ENCODE peak calls at places on chromosomes 5 and 9, in five cellular contexts. I is tibial nerve; S is CD8-positive, alpha-beta memory T cell; J is kidney; Y is right lobe of liver. G is an unnamed sample. For H3K9me3, the result is how much of the 10 kb centered on the place peaks cover.

GRCh38 chr5:17808566-17808965 is 174.3 kb downstream of the TAF11L14 start:
- DNase-seq in J (no peak), Y (no peak), I (no peak), S (no peak), G (no peak)

GRCh38 chr9:137130176-137130755 is 8.7 kb upstream of the GRIN1 start:
- DNase-seq in J (no peak), Y (no peak), S (no peak), I (no peak), G (no peak)

GRCh38 chr5:173340451-173340850 is 12.2 kb upstream of the STC2 start:
- DNase-seq in S (no peak), J (no peak), I (no peak), Y (no peak), G (no peak)

GRCh38 chr5:10760033-10760975 is 730 bp downstream of the DAP start:
- DNase-seq in I (peak), J (no peak), S (peak), Y (peak), G (no peak)

GRCh38 chr9:134419684-134420076 is 93.4 kb downstream of the RXRA start:
- DNase-seq in J (no peak), S (no peak), Y (no peak), I (no peak), G (no peak)

GRCh38 chr5:105331558-105331957 is 1769.0 kb upstream of the NUDT12 start:
- DNase-seq in Y (no peak), S (no peak), J (no peak), I (no peak), G (no peak)

GRCh38 chr9:10479172-10479571 is 133.6 kb downstream of the PTPRD start:
- DNase-seq in S (no peak), J (no peak), Y (no peak), I (no peak), G (no peak)

GRCh38 chr9:3467593-3468219 is 58.1 kb downstream of the RFX3 start:
- DNase-seq in I (peak), S (peak), Y (peak), J (no peak), G (peak)

GRCh38 chr5:15691536-15691935 is 191.6 kb downstream of the FBXL7 start:
- DNase-seq in S (no peak), I (no peak), J (no peak), Y (no peak), G (no peak)

GRCh38 chr5:79396265-79396664 is 117.7 kb downstream of the HOMER1 start:
- DNase-seq in Y (no peak), I (no peak), S (no peak), J (no peak), G (no peak)

GRCh38 chr5:139658928-139659667 is 10.9 kb downstream of the CXXC5 start:
- DNase-seq in J (peak), I (no peak), S (no peak), Y (no peak), G (no peak)

GRCh38 chr5:176596689-176597416 is 13.1 kb downstream of the GPRIN1 start:
- DNase-seq in Y (peak), I (no peak), S (peak), J (peak), G (peak)

GRCh38 chr5:53679261-53679660 is 118.8 kb downstream of the NDUFS4 start:
- DNase-seq in Y (no peak), S (no peak), J (no peak), I (no peak), G (no peak)

GRCh38 chr9:20032413-20033006 is 243.7 kb upstream of the SLC24A2 start:
- DNase-seq in Y (no peak), I (no peak), S (no peak), J (no peak), G (no peak)

GRCh38 chr5:79255786-79256557 is 20.0 kb downstream of the JMY start:
- DNase-seq in I (no peak), S (no peak), J (no peak), Y (no peak), G (no peak)

GRCh38 chr5:93603191-93603590 is 20.2 kb downstream of the NR2F1 start:
- DNase-seq in Y (no peak), S (no peak), J (no peak), I (no peak), G (no peak)

GRCh38 chr5:62542720-62543119 is 35.9 kb upstream of the LRRC70 start:
- DNase-seq in Y (no peak), S (no peak), I (no peak), J (no peak), G (no peak)

GRCh38 chr9:133759146-133759900 is 21.2 kb upstream of the SARDH start:
- DNase-seq in I (peak), S (no peak), J (peak), Y (peak), G (peak)

GRCh38 chr9:82255533-82255932 is 267.0 kb downstream of the SPATA31D1 start:
- DNase-seq in I (no peak), J (no peak), Y (no peak), S (no peak), G (no peak)

GRCh38 chr5:6900828-6901227 is 187.6 kb downstream of the TENT4A start:
- DNase-seq in J (no peak), S (no peak), Y (no peak), I (no peak), G (no peak)

DNA sequence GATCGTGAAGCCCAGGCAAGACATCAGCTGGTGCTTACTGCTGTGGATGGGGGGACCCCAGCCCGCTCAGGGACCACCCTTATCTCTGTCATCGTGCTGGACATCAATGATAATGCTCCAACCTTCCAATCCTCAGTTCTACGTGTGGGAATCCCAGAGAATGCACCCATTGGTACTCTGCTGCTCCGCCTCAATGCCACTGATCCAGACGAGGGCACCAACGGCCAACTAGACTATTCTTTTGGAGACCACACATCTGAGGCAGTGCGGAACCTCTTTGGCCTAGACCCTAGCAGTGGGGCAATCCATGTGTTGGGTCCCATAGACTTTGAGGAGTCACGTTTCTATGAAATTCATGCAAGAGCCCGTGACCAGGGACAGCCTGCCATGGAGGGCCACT is 960 bp downstream of the PCDHGC5 start:
- DNase-seq in Y (no peak), J (no peak), S (no peak), I (no peak), G (no peak)
- H3K9me3 ChIP-seq in Y (under half), J (under half), S (under half), I (under half), G (under half)

DNA sequence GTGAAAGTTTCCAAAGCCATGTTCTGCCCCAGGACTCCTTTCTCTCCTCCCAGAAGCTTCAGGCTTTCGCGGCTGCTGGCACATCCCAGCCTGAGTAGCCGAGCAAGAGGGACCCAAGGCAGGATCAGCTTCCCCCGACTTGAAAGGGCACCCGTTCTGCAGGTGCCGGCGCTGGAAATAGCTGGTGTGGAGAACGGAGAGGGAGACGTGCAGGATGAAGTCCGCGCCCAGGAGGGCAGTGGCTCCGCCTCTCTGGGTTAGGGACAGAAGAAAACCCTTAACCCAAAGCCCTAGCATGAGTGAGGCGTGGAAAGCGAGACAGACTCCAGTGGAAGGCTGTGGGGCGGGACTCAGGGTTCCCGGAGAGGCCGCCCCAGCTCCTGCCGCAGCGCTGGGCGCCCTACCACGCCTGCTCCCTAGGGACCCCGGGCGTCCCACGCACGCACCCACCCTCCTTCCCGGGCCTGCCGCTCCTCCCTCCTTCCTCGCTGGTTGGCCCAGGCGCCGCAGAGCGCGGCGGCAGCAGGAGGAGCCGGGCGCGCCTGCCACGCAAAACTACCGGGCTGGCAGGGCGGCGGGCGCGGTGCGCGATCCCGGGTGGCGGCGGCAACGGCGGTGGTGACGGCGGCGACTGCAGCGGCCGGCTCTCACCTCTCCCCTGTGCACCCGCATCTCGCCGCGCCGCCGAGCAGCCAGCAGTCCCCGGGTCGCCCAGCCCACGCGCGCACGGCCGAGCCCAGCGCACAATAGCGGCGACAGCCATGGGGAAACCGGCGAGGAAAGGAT is at the start of gene SLC1A1:
- DNase-seq in Y (peak), S (peak), J (peak), I (peak), G (no peak)
- H3K27ac ChIP-seq in Y (peak), S (no peak), J (peak), I (peak), G (no peak)

GRCh38 chr5:1155191-1156032 is 43.5 kb upstream of the SLC12A7 start:
- DNase-seq in Y (no peak), I (no peak), S (no peak), J (no peak), G (no peak)

GRCh38 chr5:1159341-1159675 is 42.1 kb upstream of the SLC6A19 start:
- DNase-seq in Y (no peak), J (no peak), I (no peak), S (no peak), G (no peak)

GRCh38 chr5:1156033-1156753 is 44.3 kb upstream of the SLC12A7 start:
- DNase-seq in Y (no peak), S (no peak), J (no peak), I (no peak), G (no peak)

GRCh38 chr5:1158647-1159340 is 42.6 kb upstream of the SLC6A19 start:
- DNase-seq in S (no peak), J (no peak), I (no peak), Y (no peak), G (no peak)

DNA sequence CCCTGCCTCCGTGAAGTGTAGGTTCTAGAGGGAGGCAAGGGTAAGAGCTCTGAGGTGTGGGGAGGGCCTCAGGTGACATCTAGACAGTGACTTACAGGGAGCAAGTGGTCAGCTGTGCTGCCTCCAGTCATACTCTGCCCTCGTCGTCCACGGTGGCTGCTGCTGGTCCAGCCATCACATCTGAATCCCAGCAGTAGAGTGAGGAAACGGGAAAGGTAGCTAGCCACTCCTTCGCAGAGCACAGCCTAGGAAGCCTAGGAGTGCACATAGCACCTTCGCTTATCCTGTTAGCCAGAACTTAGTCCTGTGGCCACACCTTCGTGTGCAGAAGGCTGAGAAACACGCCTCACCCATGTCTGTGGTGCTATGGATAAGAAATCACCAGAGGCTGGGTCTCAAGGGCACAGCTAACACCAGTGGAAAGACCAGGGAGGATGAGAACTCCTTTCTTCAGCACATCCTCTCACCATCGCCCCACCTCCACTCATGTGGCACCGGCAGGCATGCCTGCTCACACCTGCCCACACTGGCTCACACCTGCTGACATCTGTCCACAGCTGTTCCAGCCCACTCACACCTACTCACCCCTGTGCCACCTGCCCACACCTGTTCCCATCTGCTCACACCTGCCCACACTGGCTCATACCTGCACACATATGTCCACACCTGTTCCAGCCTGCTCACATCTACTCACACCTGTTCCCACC is 44.5 kb upstream of the SLC6A19 start:
- DNase-seq in I (no peak), J (no peak), S (no peak), Y (no peak), G (no peak)
- H3K9me3 ChIP-seq in I (under half), J (under half), S (under half), Y (under half), G (under half)

GRCh38 chr9:132288371-132288770 is 66.4 kb downstream of the SETX start:
- DNase-seq in J (no peak), S (no peak), Y (no peak), I (no peak), G (no peak)

GRCh38 chr9:132283863-132284262 is 70.9 kb downstream of the SETX start:
- DNase-seq in S (no peak), I (no peak), J (no peak), Y (no peak), G (no peak)

GRCh38 chr9:132293145-132293721 is 61.6 kb downstream of the SETX start:
- DNase-seq in Y (no peak), S (peak), J (no peak), I (no peak), G (no peak)

GRCh38 chr9:132283165-132283564 is 71.6 kb downstream of the SETX start:
- DNase-seq in I (no peak), J (no peak), Y (no peak), S (no peak), G (no peak)

DNA sequence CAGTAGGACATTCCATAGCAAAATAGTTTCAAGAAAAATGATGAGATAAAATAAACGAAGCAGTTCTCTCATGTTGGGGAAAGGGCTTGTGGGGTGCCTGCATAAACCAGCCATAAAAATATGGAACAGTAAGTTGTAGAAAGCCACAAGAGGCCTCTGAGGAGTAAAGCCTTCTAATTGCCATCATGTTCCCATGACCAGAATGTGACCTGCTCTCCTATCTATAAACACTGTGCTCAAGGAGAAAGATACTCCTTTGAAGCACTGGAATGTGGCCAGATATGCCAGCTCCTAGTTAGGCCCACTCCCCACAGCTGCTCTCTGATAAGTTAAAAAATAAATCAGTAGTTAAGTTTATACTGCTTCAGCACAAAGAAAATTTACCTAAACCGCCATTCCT is 65.8 kb downstream of the SETX start:
- DNase-seq in S (no peak), J (no peak), I (no peak), Y (no peak), G (no peak)
- H3K27ac ChIP-seq in S (no peak), J (no peak), I (no peak), Y (no peak), G (no peak)

DNA sequence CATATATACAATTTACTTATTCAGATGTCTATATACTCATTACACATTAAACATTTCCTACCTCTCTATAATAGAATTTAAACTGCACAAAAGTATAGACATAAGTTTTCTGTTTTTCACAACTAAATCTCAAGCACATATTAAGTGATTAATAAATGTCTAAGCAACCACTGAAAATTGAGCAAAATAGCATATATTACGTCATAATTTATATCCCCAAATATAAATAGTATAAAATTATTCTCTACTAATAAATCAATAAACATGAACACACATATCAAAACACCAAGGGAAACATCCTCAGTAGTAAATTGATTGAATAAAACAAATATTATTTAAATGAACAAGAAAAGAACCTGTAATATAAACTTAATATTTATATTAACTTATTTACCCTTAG is 865.1 kb downstream of the CDH18 start:
- DNase-seq in I (no peak), Y (no peak), J (no peak), S (no peak), G (no peak)
- H3K9me3 ChIP-seq in I (under half), Y (under half), J (under half), S (under half), G (under half)

GRCh38 chr5:142845402-142845901 is 75.3 kb downstream of the ARHGAP26 start:
- DNase-seq in J (no peak), I (no peak), Y (no peak), S (peak), G (no peak)

GRCh38 chr5:142843029-142843905 is 73.1 kb downstream of the ARHGAP26 start:
- DNase-seq in I (peak), Y (no peak), J (no peak), S (no peak), G (no peak)

GRCh38 chr5:142846402-142846801 is 76.2 kb downstream of the ARHGAP26 start:
- DNase-seq in I (no peak), J (no peak), S (no peak), Y (no peak), G (no peak)

GRCh38 chr5:142845954-142846398 is 75.8 kb downstream of the ARHGAP26 start:
- DNase-seq in Y (no peak), I (no peak), S (no peak), J (no peak), G (no peak)

GRCh38 chr5:142844881-142845280 is 74.7 kb downstream of the ARHGAP26 start:
- DNase-seq in J (no peak), S (no peak), Y (no peak), I (no peak), G (no peak)
- H3K27ac ChIP-seq in J (peak), S (no peak), Y (peak), I (peak), G (peak)

GRCh38 chr5:90586469-90586868 is 27.9 kb downstream of the ADGRV1 start:
- DNase-seq in J (no peak), Y (no peak), I (no peak), S (no peak), G (no peak)

GRCh38 chr5:90590170-90590569 is 31.6 kb downstream of the ADGRV1 start:
- DNase-seq in S (no peak), I (no peak), Y (no peak), J (no peak), G (no peak)

DNA sequence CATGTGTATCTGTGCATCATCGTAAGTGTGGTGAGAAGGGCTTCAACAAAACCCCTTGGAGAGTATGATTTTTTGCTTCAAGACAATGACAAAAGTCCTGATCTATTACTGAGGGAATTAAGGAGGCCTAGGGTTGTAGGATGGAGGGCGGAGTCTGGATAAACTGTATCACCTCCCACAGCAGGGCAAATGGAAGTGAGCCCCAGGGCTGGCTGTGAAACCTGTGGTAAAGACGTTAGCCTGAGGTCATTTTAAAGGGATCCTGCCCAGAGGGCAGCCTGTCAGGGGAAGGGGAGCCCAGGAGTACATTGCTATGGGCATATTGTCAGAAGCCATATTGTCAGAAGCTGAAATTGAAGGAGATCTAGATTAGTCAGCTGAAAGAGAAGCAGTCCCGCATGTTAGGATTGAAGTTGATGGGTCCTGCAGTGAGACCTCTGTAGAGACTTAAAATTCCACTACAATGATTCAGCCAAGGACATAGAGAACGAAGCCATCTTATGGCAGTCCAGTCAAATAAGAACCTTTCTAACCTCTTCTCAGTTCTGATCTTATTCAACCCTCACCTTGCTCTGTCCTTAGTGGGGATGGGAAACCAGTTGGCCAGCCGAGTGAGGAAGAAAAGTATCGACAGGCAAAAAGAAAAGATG is 26.9 kb downstream of the ADGRV1 start:
- DNase-seq in I (no peak), J (no peak), Y (no peak), S (no peak), G (no peak)
- H3K9me3 ChIP-seq in I (under half), J (under half), Y (under half), S (under half), G (under half)